ENCODE peak calls at places on chromosomes 12 and 14, in eight cellular contexts. K, Z, M, U, C, H, W and I are unnamed samples.

GRCh38 chr14:106808458-106808857 is 1282.1 kb downstream of the TMEM121 start:
- DNase-seq in U (no peak), M (no peak), H (no peak), K (no peak), C (no peak), W (no peak), Z (no peak), I (no peak)

GRCh38 chr14:97077253-97077653 is 280.1 kb downstream of the VRK1 start:
- DNase-seq in H (peak; percentile 71), M (peak; percentile 7), K (peak; percentile 41), Z (peak; percentile 1), W (peak; percentile 51), C (peak; percentile 86), U (no peak), I (no peak)

GRCh38 chr12:25496098-25496587 is 56.9 kb downstream of the LMNTD1 start:
- DNase-seq in Z (peak; percentile 9), M (no peak), W (no peak), K (no peak), C (no peak), U (no peak), H (no peak), I (no peak)

GRCh38 chr14:24398943-24399801 is at the start of gene NYNRIN:
- DNase-seq in W (no peak), Z (peak; percentile 36), M (no peak), K (peak; percentile 81), C (peak; percentile 87), U (no peak), H (no peak), I (no peak)

GRCh38 chr12:93115198-93115601 is 186.1 kb upstream of the EEA1 start:
- DNase-seq in K (no peak), C (no peak), W (no peak), Z (no peak), M (no peak), H (no peak), U (no peak), I (no peak)

GRCh38 chr12:82593901-82594396 is 92.8 kb upstream of the TMTC2 start:
- DNase-seq in C (no peak), Z (no peak), K (no peak), W (no peak), U (no peak), H (no peak), M (peak; percentile 22), I (no peak)

GRCh38 chr12:124404162-124404561 is 109.3 kb downstream of the RFLNA start:
- DNase-seq in C (no peak), K (peak; percentile 71), H (no peak), M (no peak), W (no peak), U (no peak), Z (no peak), I (no peak)

GRCh38 chr12:40017488-40017887 is 88.4 kb downstream of the SLC2A13 start:
- DNase-seq in W (no peak), M (no peak), H (no peak), C (no peak), K (no peak), Z (no peak), U (no peak), I (no peak)

GRCh38 chr12:112121780-112122565 is 3.4 kb upstream of the TRAFD1 start:
- DNase-seq in W (peak; percentile 43), Z (no peak), K (peak; percentile 82), M (no peak), C (peak; percentile 93), H (no peak), U (no peak), I (no peak)

GRCh38 chr12:9340422-9341259 is 132.4 kb upstream of the PZP start:
- DNase-seq in U (no peak), M (no peak), H (no peak), W (no peak), C (no peak), K (no peak), Z (no peak), I (no peak)

GRCh38 chr12:26125451-26126339 is 858 bp upstream of the BHLHE41 start:
- DNase-seq in M (no peak), W (peak; percentile 82), Z (peak; percentile 30), H (peak; percentile 75), K (peak; percentile 86), U (no peak), C (peak; percentile 95), I (peak; percentile 70)

GRCh38 chr12:99658950-99659349 is 11.4 kb downstream of the GARIN6 start:
- DNase-seq in M (no peak), Z (no peak), C (no peak), U (no peak), W (no peak), H (no peak), K (no peak), I (no peak)

GRCh38 chr12:109084425-109084824 is 8.8 kb downstream of the ALKBH2 start:
- DNase-seq in M (no peak), C (no peak), W (no peak), H (no peak), Z (no peak), U (no peak), K (no peak), I (no peak)

GRCh38 chr14:49691031-49691430 is 1.9 kb upstream of the KLHDC1 start:
- DNase-seq in M (no peak), W (no peak), Z (no peak), K (no peak), C (no peak), H (no peak), U (no peak), I (no peak)

GRCh38 chr12:29314421-29314820 is 66.6 kb downstream of the ERGIC2 start:
- DNase-seq in M (no peak), W (no peak), U (no peak), K (peak; percentile 32), H (no peak), Z (no peak), C (no peak), I (no peak)

GRCh38 chr12:99087278-99087677 is 442.2 kb downstream of the APAF1 start:
- DNase-seq in C (no peak), Z (no peak), M (no peak), K (no peak), H (no peak), W (no peak), U (no peak), I (no peak)

GRCh38 chr12:90274407-90274806 is 565.8 kb upstream of the ATP2B1 start:
- DNase-seq in C (no peak), U (no peak), K (no peak), W (no peak), M (no peak), Z (no peak), H (no peak), I (no peak)